ENCODE peak calls at places on chromosomes 11 and 22, in five cellular contexts. V, T, Z, C and L are unnamed samples.

GRCh38 chr22:43142881-43143562 is at the start of gene MCAT:
- DNase-seq in C (no peak), V (peak), Z (peak), T (peak), L (no peak)

GRCh38 chr11:62256281-62256680 is 13.7 kb upstream of the SCGB2A2 start:
- DNase-seq in Z (no peak), C (no peak), V (no peak), T (no peak), L (no peak)

GRCh38 chr22:44130076-44130711 is 50.5 kb upstream of the PARVG start:
- DNase-seq in V (peak), T (no peak), Z (no peak), C (no peak), L (no peak)

GRCh38 chr22:39980635-39981034 is 14.1 kb upstream of the FAM83F start:
- DNase-seq in C (no peak), V (no peak), Z (no peak), T (no peak), L (no peak)

GRCh38 chr22:18031670-18032454 is 7.5 kb upstream of the MICAL3 start:
- DNase-seq in T (peak), Z (peak), C (peak), V (peak), L (peak)

GRCh38 chr11:123195182-123196059 is at the start of gene CLMP:
- DNase-seq in V (peak), Z (peak), C (no peak), T (peak), L (no peak)

GRCh38 chr11:65310756-65311155 is 3.9 kb upstream of the CDC42EP2 start:
- DNase-seq in T (peak), V (peak), C (no peak), Z (peak), L (no peak)

GRCh38 chr11:15841898-15842297 is 514.4 kb downstream of the SOX6 start:
- DNase-seq in Z (peak), C (no peak), V (no peak), T (no peak), L (no peak)

GRCh38 chr11:111530091-111530490 is 10.4 kb upstream of the LAYN start:
- DNase-seq in T (no peak), C (no peak), V (peak), Z (no peak), L (no peak)

GRCh38 chr11:112526699-112527410 is 266.2 kb upstream of the PLET1 start:
- DNase-seq in C (no peak), T (no peak), V (no peak), Z (no peak), L (no peak)

GRCh38 chr11:122696662-122697061 is 41.1 kb downstream of the UBASH3B start:
- DNase-seq in Z (no peak), T (no peak), C (no peak), V (no peak), L (no peak)

GRCh38 chr11:16881074-16881709 is 133.0 kb downstream of the PLEKHA7 start:
- DNase-seq in Z (peak), C (no peak), V (peak), T (peak), L (no peak)

GRCh38 chr11:43197357-43197756 is 114.4 kb upstream of the API5 start:
- DNase-seq in Z (no peak), V (no peak), T (no peak), C (no peak), L (no peak)

GRCh38 chr11:94128746-94129504 is at the start of gene PANX1:
- DNase-seq in Z (peak), T (peak), C (peak), V (peak), L (no peak)

GRCh38 chr11:83070044-83070877 is 1.4 kb downstream of the RAB30 start:
- DNase-seq in Z (no peak), C (no peak), T (no peak), V (peak), L (peak)

GRCh38 chr11:34830035-34830434 is 86.1 kb downstream of the APIP start:
- DNase-seq in C (no peak), V (no peak), T (no peak), Z (no peak), L (no peak)

GRCh38 chr11:30560345-30561106 is 25.6 kb downstream of the MPPED2 start:
- DNase-seq in Z (no peak), C (no peak), V (peak), T (no peak), L (no peak)
- H3K4me3 ChIP-seq in Z (peak), C (no peak), V (no peak), T (peak), L (no peak)

GRCh38 chr22:41909290-41910049 is 5.4 kb downstream of the SHISA8 start:
- DNase-seq in T (no peak), Z (no peak), V (no peak), C (no peak), L (no peak)

GRCh38 chr22:41910599-41911291 is 4.1 kb downstream of the SHISA8 start:
- DNase-seq in C (no peak), Z (peak), V (peak), T (no peak), L (no peak)

GRCh38 chr22:41912338-41913039 is 2.4 kb downstream of the SHISA8 start:
- DNase-seq in Z (no peak), T (no peak), C (no peak), V (no peak), L (no peak)

GRCh38 chr22:41910050-41910598 is 4.8 kb downstream of the SHISA8 start:
- DNase-seq in T (no peak), C (no peak), Z (peak), V (no peak), L (no peak)

GRCh38 chr22:41911292-41911611 is 3.6 kb downstream of the SHISA8 start:
- DNase-seq in C (no peak), V (no peak), T (no peak), Z (no peak), L (no peak)
- H3K4me3 ChIP-seq in C (no peak), V (no peak), T (peak), Z (peak), L (no peak)

GRCh38 chr11:46382644-46383403 is 1.4 kb downstream of the MDK start:
- DNase-seq in C (no peak), V (peak), T (no peak), Z (no peak), L (no peak)
- H3K4me3 ChIP-seq in C (no peak), V (peak), T (no peak), Z (peak), L (peak)

GRCh38 chr11:1468002-1468401 is 18.6 kb downstream of the MOB2 start:
- DNase-seq in T (no peak), C (no peak), Z (no peak), V (no peak), L (no peak)
- H3K4me3 ChIP-seq in T (no peak), C (no peak), Z (no peak), V (no peak), L (no peak)

GRCh38 chr22:41238570-41239442 is 1.9 kb downstream of the CHADL start:
- DNase-seq in T (no peak), Z (no peak), C (no peak), V (no peak), L (no peak)

GRCh38 chr22:41239443-41240128 is 1.1 kb downstream of the CHADL start:
- DNase-seq in T (no peak), V (no peak), C (no peak), Z (no peak), L (no peak)

GRCh38 chr22:41241133-41241676 is 474 bp upstream of the CHADL start:
- DNase-seq in T (no peak), C (no peak), V (no peak), Z (no peak), L (no peak)

GRCh38 chr22:41242396-41243117 is 1.8 kb upstream of the CHADL start:
- DNase-seq in V (no peak), C (no peak), Z (no peak), T (no peak), L (no peak)

GRCh38 chr22:41240377-41241132 is at the start of gene CHADL:
- DNase-seq in C (no peak), V (no peak), Z (no peak), T (no peak), L (no peak)
- H3K4me3 ChIP-seq in C (no peak), V (no peak), Z (no peak), T (no peak), L (no peak)

GRCh38 chr22:29201722-29202230 is 3.9 kb upstream of the EMID1 start:
- DNase-seq in Z (no peak), T (no peak), C (no peak), V (no peak), L (no peak)

GRCh38 chr22:29203883-29204282 is 1.8 kb upstream of the EMID1 start:
- DNase-seq in V (no peak), T (no peak), C (no peak), Z (no peak), L (no peak)

GRCh38 chr22:29203456-29203855 is 2.2 kb upstream of the EMID1 start:
- DNase-seq in T (no peak), C (no peak), V (no peak), Z (no peak), L (no peak)

GRCh38 chr22:29200901-29201300 is 4.8 kb upstream of the EMID1 start:
- DNase-seq in T (no peak), V (no peak), Z (no peak), C (no peak), L (no peak)

GRCh38 chr22:29202231-29203192 is 3.2 kb upstream of the EMID1 start:
- DNase-seq in V (peak), Z (peak), C (no peak), T (peak), L (no peak)
- H3K4me3 ChIP-seq in V (no peak), Z (no peak), C (no peak), T (no peak), L (no peak)

GRCh38 chr11:1838426-1839131 is at the start of gene TNNI2:
- DNase-seq in C (no peak), Z (peak), T (peak), V (no peak), L (no peak)
- H3K4me3 ChIP-seq in C (no peak), Z (no peak), T (peak), V (no peak), L (no peak)

DNA sequence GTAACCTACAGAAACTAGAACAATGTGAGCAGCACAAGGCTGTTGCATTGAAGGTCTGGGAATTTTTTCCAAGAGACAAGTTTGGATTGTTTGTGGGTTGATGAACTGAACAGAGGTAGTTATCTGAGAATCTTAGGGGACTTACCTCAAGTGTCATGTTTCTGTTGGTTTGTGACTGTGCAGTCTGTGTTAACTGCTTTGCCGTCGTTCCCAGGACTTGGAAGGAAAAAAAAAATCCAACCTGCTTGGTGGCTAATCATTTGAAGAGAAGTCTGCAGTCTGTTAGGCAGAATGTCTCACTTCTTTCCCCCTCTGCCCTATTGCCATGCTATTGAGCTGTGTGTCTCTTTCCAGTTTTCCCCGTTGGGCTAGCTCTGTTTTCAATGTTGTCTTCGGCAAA is 75.9 kb downstream of the SC5D start:
- DNase-seq in V (no peak), Z (no peak), C (no peak), T (no peak), L (no peak)
- H3K4me3 ChIP-seq in V (no peak), Z (no peak), C (no peak), T (no peak), L (no peak)

GRCh38 chr11:77120571-77120970 is 7.5 kb upstream of the MYO7A start:
- DNase-seq in C (no peak), T (no peak), V (no peak), Z (no peak), L (no peak)
- H3K4me3 ChIP-seq in C (no peak), T (no peak), V (no peak), Z (no peak), L (no peak)